ENCODE peak calls at places on chromosomes 12 and 14, in five cellular contexts. Y is K562, K is GM12878, D is HepG2, O is H1. A is an unnamed sample.

GRCh38 chr12:11765421-11765816 is 115.9 kb downstream of the ETV6 start:
- DNase-seq in O (no peak), Y (no peak), D (no peak), K (no peak), A (no peak)

GRCh38 chr14:90781344-90781761 is 34.9 kb downstream of the TTC7B start:
- DNase-seq in K (no peak), D (no peak), Y (no peak), O (no peak), A (no peak)

GRCh38 chr14:34063470-34064164 is 112.7 kb upstream of the EGLN3 start:
- DNase-seq in K (no peak), O (no peak), D (peak), Y (peak), A (no peak)

GRCh38 chr12:57637364-57637763 is 4.4 kb upstream of the B4GALNT1 start:
- DNase-seq in O (no peak), Y (no peak), K (no peak), D (no peak), A (no peak)

GRCh38 chr14:67313153-67313552 is 46.5 kb downstream of the ATP6V1D start:
- DNase-seq in K (no peak), O (no peak), D (peak), Y (no peak), A (no peak)

GRCh38 chr14:100065942-100066574 is 836 bp downstream of the EVL start:
- DNase-seq in D (no peak), K (peak), O (no peak), Y (no peak), A (no peak)

GRCh38 chr14:31127690-31128089 is 79.9 kb downstream of the HECTD1 start:
- DNase-seq in D (peak), O (no peak), Y (no peak), K (no peak), A (no peak)

GRCh38 chr12:68364893-68365725 is 32.9 kb upstream of the MDM1 start:
- DNase-seq in O (peak), Y (peak), K (peak), D (peak), A (peak)

GRCh38 chr14:95953111-95953724 is 76.6 kb downstream of the TUNAR start:
- DNase-seq in K (no peak), O (peak), D (no peak), Y (no peak), A (no peak)

GRCh38 chr12:106238146-106238545 is 9.7 kb downstream of the CKAP4 start:
- DNase-seq in K (no peak), Y (no peak), D (no peak), O (no peak), A (no peak)

GRCh38 chr12:13103391-13104033 is at the start of gene GSG1:
- DNase-seq in Y (no peak), D (no peak), K (no peak), O (no peak), A (no peak)

GRCh38 chr14:94113908-94114588 is 3.5 kb downstream of the IFI27 start:
- DNase-seq in Y (no peak), O (no peak), D (no peak), K (no peak), A (no peak)

GRCh38 chr12:107474639-107475539 is 210.7 kb upstream of the PWP1 start:
- DNase-seq in K (no peak), O (no peak), Y (no peak), D (no peak), A (no peak)

GRCh38 chr14:29442720-29443119 is 484.9 kb downstream of the PRKD1 start:
- DNase-seq in K (no peak), O (no peak), D (no peak), Y (no peak), A (no peak)

GRCh38 chr14:66066991-66067788 is 419.0 kb upstream of the CCDC196 start:
- DNase-seq in O (no peak), Y (no peak), D (no peak), K (no peak), A (no peak)

GRCh38 chr14:51424041-51424440 is 184.0 kb downstream of the TMX1 start:
- DNase-seq in O (no peak), K (no peak), D (no peak), Y (no peak), A (no peak)

GRCh38 chr12:105331805-105332251 is 1.3 kb downstream of the C12orf75 start:
- DNase-seq in Y (no peak), D (peak), K (no peak), O (no peak), A (no peak)

GRCh38 chr12:78118486-78118885 is 287.8 kb downstream of the NAV3 start:
- DNase-seq in K (no peak), D (no peak), O (no peak), Y (no peak), A (no peak)

GRCh38 chr12:28759334-28759733 is 389.7 kb upstream of the FAR2 start:
- DNase-seq in K (no peak), D (peak), O (peak), Y (no peak), A (no peak)

GRCh38 chr12:55681142-55682077 is 26.3 kb downstream of the ITGA7 start:
- DNase-seq in O (peak), Y (peak), D (peak), K (no peak), A (peak)

GRCh38 chr12:9708853-9709252 is 24.0 kb downstream of the CLECL1 start:
- DNase-seq in K (no peak), D (no peak), Y (no peak), O (no peak), A (no peak)

GRCh38 chr14:74038015-74038859 is 19.1 kb downstream of the BBOF1 start:
- DNase-seq in D (peak), Y (peak), K (no peak), O (no peak), A (no peak)

GRCh38 chr12:7431993-7432685 is 11.8 kb downstream of the CD163L1 start:
- DNase-seq in O (no peak), K (no peak), D (no peak), Y (no peak), A (no peak)

GRCh38 chr12:24788886-24789285 is 160.0 kb downstream of the BCAT1 start:
- DNase-seq in K (no peak), Y (no peak), D (no peak), O (no peak), A (no peak)

GRCh38 chr12:86663691-86664090 is 407.5 kb upstream of the MGAT4C start:
- DNase-seq in K (no peak), O (no peak), D (no peak), Y (no peak), A (no peak)

GRCh38 chr12:49507139-49507538 is 31.7 kb upstream of the KCNH3 start:
- DNase-seq in O (no peak), D (no peak), Y (no peak), K (no peak), A (peak)

GRCh38 chr14:54653764-54654469 is 87.0 kb downstream of the SAMD4A start:
- DNase-seq in O (no peak), Y (no peak), K (no peak), D (peak), A (no peak)

GRCh38 chr14:35339761-35340406 is 47.7 kb downstream of the PSMA6 start:
- DNase-seq in O (no peak), Y (no peak), D (no peak), K (no peak), A (no peak)

GRCh38 chr14:63478024-63478423 is 65.2 kb downstream of the PPP2R5E start:
- DNase-seq in Y (no peak), O (no peak), D (no peak), K (peak), A (no peak)

GRCh38 chr12:95848575-95849388 is 10.0 kb upstream of the SNRPF start:
- DNase-seq in D (peak), K (no peak), O (no peak), Y (no peak), A (no peak)

GRCh38 chr12:52198454-52199215 is 6.8 kb upstream of the KRT80 start:
- DNase-seq in D (no peak), Y (no peak), K (no peak), O (no peak), A (no peak)

GRCh38 chr12:122374707-122375106 is 47.8 kb downstream of the CLIP1 start:
- DNase-seq in D (no peak), Y (no peak), K (no peak), O (no peak), A (no peak)
- TF ChIP-seq POLR2A in D (no peak), Y (no peak), K (no peak), O (no peak), A (no peak)

DNA sequence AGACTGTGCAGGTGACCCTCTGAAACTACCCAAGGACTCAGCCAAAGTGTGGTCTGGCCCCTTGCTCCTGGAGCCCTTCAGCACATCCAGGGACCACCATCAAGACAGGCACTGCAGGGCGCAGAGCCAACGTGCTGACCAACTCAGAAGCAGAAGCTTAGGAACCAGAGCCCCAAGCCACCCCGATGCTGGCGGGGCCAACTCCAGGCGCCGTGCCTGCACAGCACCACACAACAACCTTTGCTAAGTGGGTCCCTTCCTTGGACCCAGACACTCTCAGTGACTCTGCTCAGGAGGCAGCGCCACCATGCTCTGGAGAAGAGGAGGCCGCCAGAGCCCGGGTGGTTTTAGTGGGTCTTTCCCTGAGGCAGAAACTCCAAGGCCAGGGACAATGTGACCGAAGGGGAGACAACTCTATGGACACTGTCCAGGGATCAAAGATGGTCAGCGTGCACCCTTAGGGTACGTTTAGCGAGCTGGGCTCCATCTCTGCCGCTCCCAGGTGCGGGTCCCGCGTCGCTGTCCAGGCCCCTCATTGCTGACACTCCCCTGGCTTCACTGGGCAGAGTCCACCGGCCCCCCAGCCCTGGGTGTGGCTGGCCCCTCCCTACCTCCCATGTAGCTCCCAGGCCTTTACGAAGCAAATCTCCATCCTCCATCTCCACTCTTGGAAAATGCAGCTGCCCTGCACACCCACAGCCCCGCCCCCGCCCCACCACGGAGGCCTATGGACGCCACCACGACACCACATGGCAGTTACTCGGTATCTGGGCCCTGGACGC is 16.1 kb downstream of the CHGA start:
- DNase-seq in Y (no peak), O (no peak), D (no peak), K (no peak), A (no peak)
- TF ChIP-seq MAX in Y (no peak), O (no peak), D (no peak), K (no peak), A (no peak)

DNA sequence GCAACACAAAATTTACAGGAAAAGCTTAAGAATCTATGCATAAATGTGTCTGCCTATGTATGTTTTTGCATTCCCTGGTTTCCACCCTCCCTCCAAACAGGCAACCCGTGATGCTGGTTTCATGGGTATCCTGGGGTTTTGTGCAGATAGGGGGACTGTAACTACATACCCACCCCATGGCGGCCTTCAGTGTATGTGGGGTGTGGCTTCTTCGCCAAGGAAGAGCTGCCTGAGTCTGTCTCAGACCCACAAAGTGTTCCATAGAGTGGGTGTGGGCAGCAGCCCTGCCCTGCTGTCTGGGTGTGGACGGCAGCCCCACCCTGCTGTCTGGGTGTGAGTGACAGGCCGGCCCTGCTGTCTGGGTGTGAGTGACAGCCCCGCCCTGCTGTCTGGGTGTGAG is 174.8 kb downstream of the ADGRD1 start:
- DNase-seq in Y (no peak), O (no peak), K (no peak), D (no peak), A (no peak)
- TF ChIP-seq YY1 in Y (no peak), O (no peak), K (no peak), D (no peak), A (no peak)

GRCh38 chr14:58395815-58396626 is at the start of gene TOMM20L:
- DNase-seq in K (no peak), O (peak), Y (peak), D (peak), A (peak)
- TF ChIP-seq POLR2A in K (peak), O (no peak), Y (no peak), D (no peak), A (no peak)

DNA sequence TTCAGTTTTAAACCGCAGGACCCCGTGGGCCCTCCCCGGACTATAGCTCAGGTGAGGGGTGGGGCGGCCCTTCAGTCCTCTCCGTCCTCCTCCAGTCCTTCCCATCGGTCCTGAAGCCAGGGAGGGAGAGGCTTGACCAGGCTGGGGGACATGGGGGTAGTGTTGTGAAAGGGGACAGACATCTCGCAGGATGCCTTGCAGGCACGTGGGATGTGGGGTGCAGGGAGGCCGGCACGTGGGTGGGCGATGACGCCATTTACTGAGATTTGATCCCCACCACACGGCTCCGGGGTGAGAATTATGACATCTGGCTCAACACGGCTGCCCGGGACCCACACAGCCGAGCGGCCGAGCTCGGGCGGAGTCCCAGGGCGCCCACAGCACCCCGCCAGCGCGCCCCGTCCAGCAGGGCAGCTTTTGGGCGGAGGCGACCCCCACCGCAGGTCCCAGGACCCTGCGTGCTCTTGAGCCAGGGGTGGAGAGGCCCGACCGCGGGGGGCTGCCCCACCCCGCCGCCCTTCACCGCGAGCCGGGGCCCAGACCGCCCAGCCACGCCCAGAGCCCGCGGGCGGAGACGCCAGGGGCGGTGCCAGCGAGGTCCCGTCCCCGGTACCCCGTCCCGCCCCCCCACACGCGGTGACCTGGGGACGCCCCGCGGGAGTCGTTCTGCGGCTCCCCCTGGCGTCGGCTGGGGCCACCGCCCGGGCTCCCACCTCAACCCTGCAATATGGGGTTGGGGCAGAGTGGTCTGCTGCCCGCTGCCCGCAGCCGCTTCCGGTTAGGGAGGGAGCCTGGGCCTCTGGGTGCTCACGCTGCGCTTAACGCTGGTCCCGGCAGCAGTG is 3.3 kb upstream of the EXOC3L4 start:
- DNase-seq in O (peak), K (no peak), Y (peak), D (no peak), A (no peak)
- TF ChIP-seq MAX in O (peak), K (no peak), Y (peak), D (no peak), A (no peak)

GRCh38 chr12:124601699-124602098 is 34.3 kb upstream of the NCOR2 start:
- DNase-seq in O (no peak), D (no peak), Y (no peak), K (no peak), A (no peak)

GRCh38 chr12:124603143-124603542 is 35.7 kb upstream of the NCOR2 start:
- DNase-seq in K (no peak), Y (no peak), D (no peak), O (no peak), A (no peak)

GRCh38 chr12:124605869-124606774 is 38.7 kb upstream of the NCOR2 start:
- DNase-seq in Y (peak), K (no peak), D (no peak), O (no peak), A (no peak)

GRCh38 chr12:124605150-124605549 is 37.7 kb upstream of the NCOR2 start:
- DNase-seq in Y (peak), O (no peak), K (no peak), D (no peak), A (no peak)

GRCh38 chr12:124603910-124604775 is 36.7 kb upstream of the NCOR2 start:
- DNase-seq in Y (no peak), D (no peak), O (no peak), K (no peak), A (no peak)
- TF ChIP-seq YY1 in Y (no peak), D (no peak), O (no peak), K (no peak), A (no peak)

A was measured in HCT116.